ENCODE peak calls at places on chromosomes 1 and 21, in five cellular contexts. One of them, this sample, is unnamed. For H3K27me3, the result is how much of the 10 kb centered on the place peaks cover.

GRCh38 chr1:206080421-206080820 is 27.4 kb downstream of the RHEX start:
- DNase-seq in right atrium auricular region: no peak
- DNase-seq in CD8-positive, alpha-beta T cell: no peak
- DNase-seq in lower lobe of right lung: no peak
- DNase-seq in H9: no peak
- DNase-seq in this sample: no peak

GRCh38 chr1:178498896-178499675 is 2.3 kb upstream of the CLEC20A start:
- DNase-seq in right atrium auricular region: peak
- DNase-seq in CD8-positive, alpha-beta T cell: no peak
- DNase-seq in lower lobe of right lung: no peak
- DNase-seq in H9: peak
- DNase-seq in this sample: no peak

GRCh38 chr21:27112186-27112585 is 145.3 kb upstream of the ADAMTS5 start:
- DNase-seq in CD8-positive, alpha-beta T cell: no peak
- DNase-seq in lower lobe of right lung: no peak
- DNase-seq in right atrium auricular region: no peak
- DNase-seq in H9: no peak
- DNase-seq in this sample: no peak

GRCh38 chr1:192024881-192025280 is 133.4 kb upstream of the RGS18 start:
- DNase-seq in lower lobe of right lung: no peak
- DNase-seq in CD8-positive, alpha-beta T cell: no peak
- DNase-seq in right atrium auricular region: no peak
- DNase-seq in H9: no peak
- DNase-seq in this sample: no peak

GRCh38 chr1:52641307-52641706 is 8.3 kb downstream of the SHISAL2A start:
- DNase-seq in lower lobe of right lung: no peak
- DNase-seq in CD8-positive, alpha-beta T cell: no peak
- DNase-seq in right atrium auricular region: no peak
- DNase-seq in H9: no peak
- DNase-seq in this sample: no peak

GRCh38 chr1:167105841-167106461 is 12.1 kb downstream of the STYXL2 start:
- DNase-seq in lower lobe of right lung: no peak
- DNase-seq in H9: no peak
- DNase-seq in CD8-positive, alpha-beta T cell: no peak
- DNase-seq in right atrium auricular region: no peak
- DNase-seq in this sample: no peak

GRCh38 chr1:38600905-38601304 is 258.7 kb downstream of the RRAGC start:
- DNase-seq in lower lobe of right lung: no peak
- DNase-seq in right atrium auricular region: no peak
- DNase-seq in CD8-positive, alpha-beta T cell: no peak
- DNase-seq in H9: no peak
- DNase-seq in this sample: no peak

GRCh38 chr1:209627349-209628196 is 24.7 kb downstream of the LAMB3 start:
- DNase-seq in lower lobe of right lung: peak
- DNase-seq in CD8-positive, alpha-beta T cell: peak
- DNase-seq in right atrium auricular region: peak
- DNase-seq in H9: peak
- DNase-seq in this sample: peak

GRCh38 chr1:117606608-117607261 is 887 bp downstream of the TENT5C start:
- DNase-seq in lower lobe of right lung: peak
- DNase-seq in right atrium auricular region: no peak
- DNase-seq in CD8-positive, alpha-beta T cell: peak
- DNase-seq in H9: peak
- DNase-seq in this sample: peak

GRCh38 chr21:43693981-43694380 is 24.9 kb upstream of the PDXK start:
- DNase-seq in right atrium auricular region: no peak
- DNase-seq in H9: no peak
- DNase-seq in lower lobe of right lung: peak
- DNase-seq in CD8-positive, alpha-beta T cell: no peak
- DNase-seq in this sample: no peak

GRCh38 chr1:166377896-166378295 is 211.1 kb upstream of the FAM78B start:
- DNase-seq in lower lobe of right lung: no peak
- DNase-seq in CD8-positive, alpha-beta T cell: no peak
- DNase-seq in H9: no peak
- DNase-seq in right atrium auricular region: no peak
- DNase-seq in this sample: no peak

GRCh38 chr1:62175568-62176179 is 19.0 kb upstream of the L1TD1 start:
- DNase-seq in H9: peak
- DNase-seq in right atrium auricular region: no peak
- DNase-seq in lower lobe of right lung: no peak
- DNase-seq in CD8-positive, alpha-beta T cell: no peak
- DNase-seq in this sample: peak

GRCh38 chr21:37619464-37619974 is 252.9 kb downstream of the DYRK1A start:
- DNase-seq in lower lobe of right lung: no peak
- DNase-seq in right atrium auricular region: no peak
- DNase-seq in H9: no peak
- DNase-seq in CD8-positive, alpha-beta T cell: no peak
- DNase-seq in this sample: peak

GRCh38 chr1:93641527-93641926 is 40.1 kb downstream of the BCAR3 start:
- DNase-seq in right atrium auricular region: peak
- DNase-seq in CD8-positive, alpha-beta T cell: no peak
- DNase-seq in lower lobe of right lung: no peak
- DNase-seq in H9: no peak
- DNase-seq in this sample: no peak

GRCh38 chr1:243946946-243947345 is 96.9 kb upstream of the AKT3 start:
- DNase-seq in H9: peak
- DNase-seq in lower lobe of right lung: no peak
- DNase-seq in right atrium auricular region: no peak
- DNase-seq in CD8-positive, alpha-beta T cell: no peak
- DNase-seq in this sample: no peak

GRCh38 chr1:116232989-116233514 is 121.9 kb downstream of the MAB21L3 start:
- DNase-seq in lower lobe of right lung: no peak
- DNase-seq in H9: no peak
- DNase-seq in right atrium auricular region: no peak
- DNase-seq in CD8-positive, alpha-beta T cell: no peak
- DNase-seq in this sample: no peak

GRCh38 chr21:39885119-39885848 is 18.0 kb downstream of the PCP4 start:
- DNase-seq in CD8-positive, alpha-beta T cell: no peak
- DNase-seq in lower lobe of right lung: no peak
- DNase-seq in H9: no peak
- DNase-seq in right atrium auricular region: no peak
- DNase-seq in this sample: peak

GRCh38 chr1:44068442-44068861 is 37.2 kb upstream of the SLC6A9 start:
- DNase-seq in H9: no peak
- DNase-seq in CD8-positive, alpha-beta T cell: no peak
- DNase-seq in right atrium auricular region: no peak
- DNase-seq in lower lobe of right lung: peak
- DNase-seq in this sample: no peak

GRCh38 chr1:22332166-22332717 is 119.4 kb upstream of the ZBTB40 start:
- DNase-seq in CD8-positive, alpha-beta T cell: no peak
- DNase-seq in lower lobe of right lung: no peak
- DNase-seq in H9: no peak
- DNase-seq in right atrium auricular region: no peak
- DNase-seq in this sample: no peak

GRCh38 chr21:26798856-26799751 is 46.1 kb downstream of the ADAMTS1 start:
- DNase-seq in H9: no peak
- DNase-seq in right atrium auricular region: no peak
- DNase-seq in lower lobe of right lung: no peak
- DNase-seq in CD8-positive, alpha-beta T cell: no peak
- DNase-seq in this sample: no peak

GRCh38 chr1:35164893-35165292 is 28.1 kb downstream of the SFPQ start:
- DNase-seq in right atrium auricular region: no peak
- DNase-seq in lower lobe of right lung: no peak
- DNase-seq in H9: no peak
- DNase-seq in CD8-positive, alpha-beta T cell: no peak
- DNase-seq in this sample: no peak

GRCh38 chr21:35234725-35235124 is 185.6 kb upstream of the RUNX1 start:
- DNase-seq in lower lobe of right lung: no peak
- DNase-seq in H9: no peak
- DNase-seq in CD8-positive, alpha-beta T cell: no peak
- DNase-seq in right atrium auricular region: no peak
- DNase-seq in this sample: no peak

GRCh38 chr1:67684526-67685066 is 405 bp upstream of the GADD45A start:
- DNase-seq in H9: no peak
- DNase-seq in right atrium auricular region: no peak
- DNase-seq in lower lobe of right lung: no peak
- DNase-seq in CD8-positive, alpha-beta T cell: no peak
- DNase-seq in this sample: no peak

GRCh38 chr1:219537182-219537581 is 75.7 kb downstream of the ZC3H11B start:
- DNase-seq in lower lobe of right lung: no peak
- DNase-seq in right atrium auricular region: no peak
- DNase-seq in H9: no peak
- DNase-seq in CD8-positive, alpha-beta T cell: no peak
- DNase-seq in this sample: no peak

GRCh38 chr1:170471310-170471839 is 60.6 kb upstream of the GORAB start:
- DNase-seq in H9: no peak
- DNase-seq in lower lobe of right lung: no peak
- DNase-seq in right atrium auricular region: no peak
- DNase-seq in CD8-positive, alpha-beta T cell: no peak
- DNase-seq in this sample: no peak

GRCh38 chr1:168441745-168442144 is 102.1 kb downstream of the XCL2 start:
- DNase-seq in H9: no peak
- DNase-seq in right atrium auricular region: no peak
- DNase-seq in lower lobe of right lung: no peak
- DNase-seq in CD8-positive, alpha-beta T cell: no peak
- DNase-seq in this sample: no peak

GRCh38 chr1:3012511-3013291 is 8.6 kb upstream of the ACTRT2 start:
- DNase-seq in lower lobe of right lung: peak
- DNase-seq in right atrium auricular region: no peak
- DNase-seq in H9: peak
- DNase-seq in CD8-positive, alpha-beta T cell: peak
- DNase-seq in this sample: peak

GRCh38 chr21:45301521-45302081 is 13.9 kb upstream of the POFUT2 start:
- DNase-seq in right atrium auricular region: no peak
- DNase-seq in H9: no peak
- DNase-seq in lower lobe of right lung: peak
- DNase-seq in CD8-positive, alpha-beta T cell: no peak
- DNase-seq in this sample: no peak

GRCh38 chr21:45303111-45303615 is 15.5 kb upstream of the POFUT2 start:
- DNase-seq in right atrium auricular region: no peak
- DNase-seq in CD8-positive, alpha-beta T cell: no peak
- DNase-seq in H9: no peak
- DNase-seq in lower lobe of right lung: peak
- DNase-seq in this sample: no peak

GRCh38 chr21:45300786-45301520 is 13.3 kb upstream of the POFUT2 start:
- DNase-seq in CD8-positive, alpha-beta T cell: no peak
- DNase-seq in lower lobe of right lung: peak
- DNase-seq in right atrium auricular region: no peak
- DNase-seq in H9: no peak
- DNase-seq in this sample: peak

GRCh38 chr21:45303751-45304150 is 16.1 kb upstream of the POFUT2 start:
- DNase-seq in right atrium auricular region: no peak
- DNase-seq in lower lobe of right lung: peak
- DNase-seq in CD8-positive, alpha-beta T cell: no peak
- DNase-seq in H9: no peak
- DNase-seq in this sample: peak

DNA sequence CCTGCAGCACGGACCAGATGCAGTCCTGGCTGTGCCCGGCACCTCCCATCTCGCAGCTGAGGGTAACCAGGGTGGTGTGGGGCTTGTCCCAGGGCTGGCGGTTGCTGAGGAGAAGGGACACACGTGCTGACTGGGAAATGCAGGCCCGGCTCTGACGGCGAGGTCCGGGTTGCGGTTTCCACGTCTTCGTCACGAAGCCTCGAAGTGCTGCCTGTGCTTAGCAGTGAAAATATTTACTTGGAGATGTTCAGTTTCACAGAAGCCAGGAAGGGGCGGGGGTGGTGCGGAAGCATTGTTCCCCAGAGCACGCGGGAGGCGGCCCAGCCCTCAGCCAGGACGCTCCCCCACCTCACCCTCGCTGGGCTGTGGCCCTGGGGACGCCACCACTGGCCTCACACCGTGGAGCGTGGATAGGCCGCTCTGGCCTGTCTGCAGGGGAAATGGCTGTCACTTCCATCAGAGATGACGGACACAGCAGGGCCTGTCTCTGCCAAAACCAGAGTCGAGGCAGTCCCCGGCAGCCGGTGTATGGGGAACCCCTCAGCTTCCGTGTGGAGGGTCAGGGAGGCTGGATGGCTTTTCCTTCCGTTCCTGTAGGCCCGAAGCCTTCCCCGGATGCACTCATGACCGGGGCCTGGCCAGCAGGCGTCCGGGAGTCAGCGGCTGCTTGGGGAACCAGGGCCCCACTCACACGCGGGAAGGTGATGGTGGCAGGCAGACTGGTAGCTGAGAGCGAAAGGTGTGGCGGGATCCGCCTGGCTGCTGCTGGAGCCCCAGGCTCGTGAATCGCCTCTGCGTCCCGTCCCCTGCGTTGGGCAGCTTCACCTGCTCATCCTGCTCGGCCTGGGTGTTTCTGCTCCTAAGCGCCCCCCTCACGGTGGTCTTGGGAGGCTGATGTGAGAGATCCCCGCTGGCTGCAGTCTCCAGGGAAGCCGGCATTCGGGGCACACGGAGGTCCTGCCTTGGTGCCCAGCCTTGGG is 14.7 kb upstream of the POFUT2 start:
- DNase-seq in right atrium auricular region: peak
- DNase-seq in H9: no peak
- DNase-seq in lower lobe of right lung: peak
- DNase-seq in CD8-positive, alpha-beta T cell: peak
- DNase-seq in this sample: peak
- H3K27ac ChIP-seq in right atrium auricular region: peak
- H3K27ac ChIP-seq in H9: no peak
- H3K27ac ChIP-seq in lower lobe of right lung: peak
- H3K27ac ChIP-seq in CD8-positive, alpha-beta T cell: peak
- H3K27ac ChIP-seq in this sample: peak

DNA sequence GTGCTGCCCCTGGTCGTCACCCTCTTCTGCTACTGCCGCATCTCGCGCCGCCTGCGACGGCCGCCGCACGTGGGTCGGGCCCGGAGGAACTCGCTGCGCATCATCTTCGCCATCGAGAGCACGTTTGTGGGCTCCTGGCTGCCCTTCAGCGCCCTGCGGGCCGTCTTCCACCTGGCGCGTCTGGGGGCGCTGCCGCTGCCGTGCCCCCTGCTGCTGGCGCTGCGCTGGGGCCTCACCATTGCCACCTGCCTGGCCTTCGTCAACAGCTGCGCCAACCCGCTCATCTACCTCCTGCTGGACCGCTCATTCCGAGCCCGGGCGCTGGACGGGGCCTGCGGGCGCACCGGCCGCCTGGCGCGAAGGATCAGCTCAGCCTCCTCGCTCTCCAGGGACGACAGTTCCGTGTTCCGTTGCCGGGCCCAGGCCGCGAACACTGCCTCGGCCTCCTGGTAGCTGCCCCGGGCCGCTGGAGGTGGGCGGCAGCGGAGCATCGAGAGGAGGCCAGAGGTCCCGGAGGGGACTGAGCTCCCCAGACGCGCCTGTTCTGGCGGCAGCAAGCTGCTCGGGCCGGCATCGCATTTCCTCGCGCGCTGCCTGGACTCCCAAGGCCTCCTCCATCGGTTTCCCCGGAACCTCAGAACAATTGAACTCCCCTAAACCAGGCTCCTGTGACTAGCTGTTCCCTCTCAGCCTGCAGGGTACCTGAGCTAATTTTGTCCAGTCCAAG is 1.1 kb downstream of the GPR25 start:
- DNase-seq in H9: peak
- DNase-seq in lower lobe of right lung: no peak
- DNase-seq in CD8-positive, alpha-beta T cell: no peak
- DNase-seq in right atrium auricular region: peak
- DNase-seq in this sample: no peak
- H3K27me3 ChIP-seq in H9: under half
- H3K27me3 ChIP-seq in lower lobe of right lung: half or more
- H3K27me3 ChIP-seq in CD8-positive, alpha-beta T cell: under half
- H3K27me3 ChIP-seq in right atrium auricular region: under half
- H3K27me3 ChIP-seq in this sample: half or more

GRCh38 chr1:27368872-27369703 is 2.3 kb upstream of the MAP3K6 start:
- DNase-seq in CD8-positive, alpha-beta T cell: no peak
- DNase-seq in lower lobe of right lung: no peak
- DNase-seq in right atrium auricular region: no peak
- DNase-seq in H9: no peak
- DNase-seq in this sample: no peak
- TF ChIP-seq CTCF in CD8-positive, alpha-beta T cell: no peak
- TF ChIP-seq CTCF in lower lobe of right lung: peak
- TF ChIP-seq CTCF in right atrium auricular region: peak
- TF ChIP-seq CTCF in H9: peak
- TF ChIP-seq CTCF in this sample: no peak

GRCh38 chr21:20998886-20999285 is 677 bp downstream of the NCAM2 start:
- DNase-seq in right atrium auricular region: no peak
- DNase-seq in CD8-positive, alpha-beta T cell: no peak
- DNase-seq in lower lobe of right lung: no peak
- DNase-seq in H9: no peak
- DNase-seq in this sample: no peak
- H3K27ac ChIP-seq in right atrium auricular region: no peak
- H3K27ac ChIP-seq in CD8-positive, alpha-beta T cell: no peak
- H3K27ac ChIP-seq in lower lobe of right lung: no peak
- H3K27ac ChIP-seq in H9: no peak
- H3K27ac ChIP-seq in this sample: peak